ENCODE peak calls at places on chromosomes 7 and 10, in six cellular contexts. W is stomach, S is MCF 10A, H is GM06990, J is lung, K is IMR-90. D is an unnamed sample.

GRCh38 chr7:46566375-46566774 is 645.3 kb upstream of the IGFBP3 start:
- DNase-seq in W (no peak), S (no peak), H (no peak), J (no peak), K (peak; percentile 72), D (no peak)

GRCh38 chr10:51770719-51771118 is 71.3 kb upstream of the CSTF2T start:
- DNase-seq in W (no peak), S (peak; percentile 30), H (no peak), J (no peak), K (peak; percentile 36), D (no peak)

GRCh38 chr7:5356751-5357119 is 66.9 kb downstream of the TNRC18 start:
- DNase-seq in W (no peak), S (no peak), H (no peak), J (no peak), K (no peak), D (no peak)

GRCh38 chr7:25763461-25763860 is 388.5 kb upstream of the NFE2L3 start:
- DNase-seq in W (no peak), S (no peak), H (no peak), J (no peak), K (no peak), D (no peak)

GRCh38 chr7:44486693-44487092 is 3.8 kb downstream of the NUDCD3 start:
- DNase-seq in W (peak; percentile 28), S (peak; percentile 49), H (no peak), J (peak; percentile 34), K (peak; percentile 49), D (no peak)

GRCh38 chr7:101126651-101127459 is at the start of gene SERPINE1:
- DNase-seq in W (peak; percentile 58), S (peak; percentile 99), H (peak; percentile 72), J (peak; percentile 80), K (peak; percentile 100), D (peak; percentile 70)

GRCh38 chr10:117570880-117571279 is 28.3 kb downstream of the EMX2 start:
- DNase-seq in W (no peak), S (no peak), H (no peak), J (no peak), K (no peak), D (no peak)

GRCh38 chr7:91559947-91560346 is 295.7 kb downstream of the FZD1 start:
- DNase-seq in W (no peak), S (no peak), H (no peak), J (no peak), K (no peak), D (no peak)

GRCh38 chr10:1612910-1613309 is 124.4 kb downstream of the ADARB2 start:
- DNase-seq in W (no peak), S (no peak), H (no peak), J (no peak), K (no peak), D (no peak)

GRCh38 chr10:50216894-50217293 is 34.4 kb downstream of the ASAH2 start:
- DNase-seq in W (no peak), S (peak; percentile 12), H (no peak), J (no peak), K (peak; percentile 10), D (no peak)

GRCh38 chr10:35409094-35409582 is 72.8 kb downstream of the CCNY start:
- DNase-seq in W (no peak), S (peak; percentile 73), H (no peak), J (no peak), K (peak; percentile 90), D (no peak)

GRCh38 chr7:131112431-131112830 is 215.2 kb upstream of the MKLN1 start:
- DNase-seq in W (no peak), S (no peak), H (no peak), J (no peak), K (no peak), D (no peak)

GRCh38 chr10:103759100-103759781 is 96.1 kb downstream of the SH3PXD2A start:
- DNase-seq in W (no peak), S (peak; percentile 63), H (no peak), J (no peak), K (peak; percentile 91), D (no peak)

GRCh38 chr7:150410680-150411346 is 31.7 kb downstream of the ZNF775 start:
- DNase-seq in W (no peak), S (no peak), H (no peak), J (no peak), K (no peak), D (no peak)

GRCh38 chr10:34415039-34415438 is 400.1 kb downstream of the PARD3 start:
- DNase-seq in W (no peak), S (no peak), H (no peak), J (no peak), K (no peak), D (no peak)

GRCh38 chr7:130142654-130143333 is 62.4 kb downstream of the TMEM209 start:
- DNase-seq in W (no peak), S (no peak), H (no peak), J (no peak), K (no peak), D (no peak)

GRCh38 chr7:92833024-92833765 is 3.2 kb downstream of the CDK6 start:
- DNase-seq in W (peak; percentile 92), S (peak; percentile 91), H (peak; percentile 91), J (peak; percentile 89), K (peak; percentile 74), D (peak; percentile 65)

GRCh38 chr7:92835140-92835850 is 1.1 kb downstream of the CDK6 start:
- DNase-seq in W (peak; percentile 65), S (peak; percentile 69), H (peak; percentile 70), J (peak; percentile 58), K (peak; percentile 74), D (peak; percentile 25)

GRCh38 chr7:92832623-92833023 is 3.8 kb downstream of the CDK6 start:
- DNase-seq in W (no peak), S (no peak), H (no peak), J (no peak), K (no peak), D (no peak)

GRCh38 chr7:92834661-92835139 is 1.7 kb downstream of the CDK6 start:
- DNase-seq in W (peak; percentile 41), S (peak; percentile 33), H (peak; percentile 37), J (peak; percentile 33), K (no peak), D (no peak)

GRCh38 chr7:92833766-92834605 is 2.4 kb downstream of the CDK6 start:
- DNase-seq in W (peak; percentile 83), S (peak; percentile 75), H (peak; percentile 87), J (peak; percentile 71), K (peak; percentile 78), D (peak; percentile 61)
- TF ChIP-seq CTCF in W (no peak), S (no peak), H (peak; percentile 57), J (no peak), K (peak; percentile 31), D (no peak)

DNA sequence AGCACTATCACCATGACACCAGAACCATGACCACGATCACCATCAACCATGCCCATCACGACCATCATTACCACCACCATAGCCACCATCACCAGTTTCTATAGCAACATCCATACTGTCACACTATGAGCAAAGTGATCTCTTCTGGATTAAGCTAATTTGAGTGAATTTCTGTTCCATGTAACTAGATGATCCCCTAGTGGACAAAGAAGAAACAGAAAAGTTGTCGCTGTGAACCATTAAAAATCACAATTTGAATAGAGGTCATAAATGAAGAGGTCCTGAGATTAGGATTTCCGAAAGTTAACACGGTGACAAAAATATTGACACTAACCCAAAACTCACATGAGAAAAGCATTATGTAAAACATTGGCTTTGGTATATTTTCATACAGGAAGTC is 77.6 kb downstream of the CLRN3 start:
- DNase-seq in W (no peak), S (no peak), H (no peak), J (no peak), K (no peak), D (no peak)
- TF ChIP-seq CTCF in W (no peak), S (peak; percentile 9), H (no peak), J (no peak), K (peak; percentile 0), D (no peak)

DNA sequence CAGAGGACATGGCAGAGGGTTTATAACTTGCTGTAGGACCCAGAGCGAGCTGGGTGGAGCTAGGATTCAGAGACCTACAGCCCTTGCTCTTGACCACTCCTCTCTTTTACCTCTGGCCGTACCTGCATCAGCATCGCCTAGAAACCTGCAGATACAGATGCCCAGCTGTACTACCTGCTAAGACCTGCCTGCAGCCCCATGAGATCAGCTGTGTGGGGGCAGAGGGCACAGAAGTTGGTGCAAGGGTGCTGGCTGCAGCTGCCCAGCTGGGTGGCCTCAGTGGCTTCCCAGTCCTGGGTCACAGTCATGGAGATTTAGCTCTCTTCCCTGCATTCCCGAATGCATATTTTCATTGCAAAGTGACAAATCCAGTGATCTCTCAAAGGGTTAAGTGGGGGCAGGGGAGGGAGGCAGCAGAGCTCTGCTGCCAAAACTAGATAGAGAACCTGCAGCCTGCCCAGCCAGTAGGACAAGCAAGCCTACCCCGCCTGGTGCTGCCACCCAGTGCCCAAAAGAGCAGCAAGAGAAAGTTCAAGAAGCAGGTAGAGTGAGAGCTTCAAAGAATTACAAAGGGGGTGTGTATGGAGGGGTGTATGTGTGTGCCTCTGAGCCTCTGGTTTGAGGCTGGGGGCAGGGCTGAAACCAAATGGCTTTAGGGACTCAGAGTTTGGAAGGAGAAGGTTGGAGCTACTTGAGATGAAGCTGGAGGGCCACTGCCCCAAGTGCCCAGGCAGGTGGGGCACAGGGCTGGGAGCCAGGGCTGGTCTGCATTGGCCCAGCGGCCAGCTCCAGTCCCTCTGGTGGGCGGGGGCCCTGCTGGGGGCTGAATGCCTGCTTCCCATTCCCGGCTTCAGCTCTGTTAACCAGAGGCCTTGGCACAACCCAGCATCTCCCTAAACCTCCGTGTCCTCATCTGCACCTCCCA is 6.8 kb downstream of the FAM241B start:
- DNase-seq in W (peak; percentile 46), S (peak; percentile 39), H (no peak), J (no peak), K (no peak), D (no peak)
- TF ChIP-seq CTCF in W (no peak), S (peak; percentile 45), H (peak; percentile 54), J (no peak), K (peak; percentile 10), D (no peak)

DNA sequence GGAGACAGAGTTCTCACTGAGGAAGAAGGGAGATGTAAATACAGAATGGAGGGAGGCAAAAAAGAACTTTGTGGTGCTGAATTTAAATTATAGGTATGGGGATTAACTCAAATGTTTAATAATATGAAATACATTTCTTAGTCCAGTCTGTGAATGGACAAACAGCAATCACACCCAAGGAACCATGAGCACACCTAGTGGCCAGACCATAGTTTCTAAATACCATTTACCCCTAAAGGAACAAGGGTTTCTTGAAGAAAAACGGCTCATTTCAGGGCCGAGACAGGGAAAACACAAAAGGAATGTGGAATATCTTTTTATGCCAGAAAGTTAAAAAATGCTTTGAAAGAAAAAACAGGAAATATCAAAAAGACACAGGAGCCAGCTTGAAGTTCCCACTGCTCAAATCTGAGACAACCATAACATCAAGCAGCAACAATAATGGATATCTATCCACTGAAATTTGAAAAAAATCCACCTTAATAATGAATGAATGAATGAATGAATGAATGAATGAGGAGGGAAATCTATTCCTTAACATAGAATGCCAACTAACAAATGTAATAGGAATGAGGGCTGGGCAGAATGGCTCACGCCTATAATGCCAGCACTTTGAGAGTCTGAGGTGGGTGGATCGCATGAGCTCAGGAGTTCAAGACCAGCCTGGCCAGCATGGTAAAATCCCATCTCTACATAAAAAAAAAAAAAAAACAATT is 8.6 kb downstream of the IPMK start:
- DNase-seq in W (no peak), S (no peak), H (no peak), J (no peak), K (no peak), D (no peak)
- TF ChIP-seq CTCF in W (no peak), S (peak; percentile 11), H (no peak), J (no peak), K (no peak), D (no peak)